ENCODE peak calls at places on chromosomes 5 and 9, in five cellular contexts. V is sigmoid colon, R is left lung, S is pancreas, A is A549. G is an unnamed sample. For H3K9me3, the result is how much of the 10 kb centered on the place peaks cover.

GRCh38 chr9:126705767-126706697 is 92.3 kb downstream of the LMX1B start:
- DNase-seq in V (peak), R (peak), S (peak), A (peak), G (peak)

GRCh38 chr5:142263346-142263745 is 61.5 kb downstream of the SPRY4 start:
- DNase-seq in V (no peak), R (no peak), S (no peak), A (no peak), G (no peak)

GRCh38 chr5:168401880-168402279 is 84.4 kb upstream of the RARS1 start:
- DNase-seq in V (no peak), R (no peak), S (no peak), A (no peak), G (no peak)

GRCh38 chr5:108900668-108901067 is 153.0 kb downstream of the FER start:
- DNase-seq in V (no peak), R (no peak), S (no peak), A (no peak), G (no peak)

GRCh38 chr5:32233220-32233695 is 59.1 kb upstream of the GOLPH3 start:
- DNase-seq in V (no peak), R (no peak), S (no peak), A (no peak), G (no peak)

GRCh38 chr5:172959824-172960799 is 888 bp downstream of the RPL26L1 start:
- DNase-seq in V (no peak), R (no peak), S (no peak), A (no peak), G (no peak)

GRCh38 chr9:31390352-31391025 is 994.0 kb upstream of the ACO1 start:
- DNase-seq in V (no peak), R (no peak), S (no peak), A (no peak), G (no peak)

GRCh38 chr9:130343445-130343918 is 77.9 kb downstream of the HMCN2 start:
- DNase-seq in V (peak), R (no peak), S (peak), A (no peak), G (no peak)

GRCh38 chr5:118554241-118554640 is 434.1 kb downstream of the DTWD2 start:
- DNase-seq in V (no peak), R (no peak), S (no peak), A (no peak), G (no peak)

GRCh38 chr5:178326054-178326715 is 93.6 kb upstream of the PHYKPL start:
- DNase-seq in V (peak), R (no peak), S (no peak), A (no peak), G (no peak)

GRCh38 chr9:91677354-91677753 is 253.7 kb upstream of the NFIL3 start:
- DNase-seq in V (no peak), R (no peak), S (no peak), A (no peak), G (no peak)

GRCh38 chr9:17330097-17330496 is 195.3 kb downstream of the CNTLN start:
- DNase-seq in V (no peak), R (no peak), S (no peak), A (no peak), G (no peak)

GRCh38 chr5:78920604-78921003 is 64.5 kb downstream of the ARSB start:
- DNase-seq in V (no peak), R (no peak), S (no peak), A (no peak), G (no peak)

GRCh38 chr5:55035480-55035879 is 11.4 kb downstream of the GZMK start:
- DNase-seq in V (no peak), R (no peak), S (no peak), A (no peak), G (no peak)

GRCh38 chr5:177457239-177458121 is 10.9 kb downstream of the PRR7 start:
- DNase-seq in V (peak), R (no peak), S (peak), A (peak), G (peak)

GRCh38 chr5:23029296-23029695 is 176.2 kb upstream of the CDH12 start:
- DNase-seq in V (no peak), R (no peak), S (no peak), A (no peak), G (no peak)

GRCh38 chr5:142830241-142831018 is 60.3 kb downstream of the ARHGAP26 start:
- DNase-seq in V (no peak), R (no peak), S (no peak), A (no peak), G (no peak)

GRCh38 chr5:6556802-6557102 is 76.1 kb downstream of the NSUN2 start:
- DNase-seq in V (no peak), R (no peak), S (no peak), A (no peak), G (no peak)

GRCh38 chr5:112004867-112005532 is 248.0 kb upstream of the NREP start:
- DNase-seq in V (no peak), R (no peak), S (no peak), A (no peak), G (no peak)

GRCh38 chr5:137016783-137017324 is 482.3 kb downstream of the SPOCK1 start:
- DNase-seq in V (no peak), R (no peak), S (no peak), A (no peak), G (no peak)

GRCh38 chr9:4832786-4833579 is 40.2 kb downstream of the RCL1 start:
- DNase-seq in V (no peak), R (no peak), S (no peak), A (peak), G (no peak)

GRCh38 chr5:142432369-142432863 is 107.6 kb upstream of the SPRY4 start:
- DNase-seq in V (no peak), R (peak), S (no peak), A (no peak), G (peak)

GRCh38 chr5:7813576-7813975 is 37.4 kb downstream of the CFAP90 start:
- DNase-seq in V (no peak), R (no peak), S (no peak), A (no peak), G (no peak)

GRCh38 chr9:76613980-76614379 is 150.3 kb upstream of the PCA3 start:
- DNase-seq in V (no peak), R (no peak), S (no peak), A (no peak), G (no peak)

DNA sequence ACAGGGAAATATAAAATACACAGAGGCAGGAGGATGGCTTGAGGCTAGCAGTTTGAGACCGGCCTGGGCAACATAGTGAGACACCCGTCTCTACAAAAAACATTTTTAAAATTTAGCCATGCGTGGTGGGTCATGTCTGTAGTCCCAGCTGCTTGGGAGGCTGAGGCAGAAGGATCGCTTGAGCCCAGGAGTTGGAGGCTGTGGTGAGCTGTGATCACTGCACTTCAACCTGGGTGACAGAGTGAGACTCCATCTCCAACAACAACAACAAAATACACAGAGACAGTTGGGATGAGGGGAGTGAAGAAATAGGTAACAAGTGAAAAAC is 55.1 kb downstream of the SUSD1 start:
- DNase-seq in V (no peak), R (no peak), S (no peak), A (no peak), G (no peak)
- H3K27ac ChIP-seq in V (no peak), R (peak), S (peak), A (peak), G (peak)

DNA sequence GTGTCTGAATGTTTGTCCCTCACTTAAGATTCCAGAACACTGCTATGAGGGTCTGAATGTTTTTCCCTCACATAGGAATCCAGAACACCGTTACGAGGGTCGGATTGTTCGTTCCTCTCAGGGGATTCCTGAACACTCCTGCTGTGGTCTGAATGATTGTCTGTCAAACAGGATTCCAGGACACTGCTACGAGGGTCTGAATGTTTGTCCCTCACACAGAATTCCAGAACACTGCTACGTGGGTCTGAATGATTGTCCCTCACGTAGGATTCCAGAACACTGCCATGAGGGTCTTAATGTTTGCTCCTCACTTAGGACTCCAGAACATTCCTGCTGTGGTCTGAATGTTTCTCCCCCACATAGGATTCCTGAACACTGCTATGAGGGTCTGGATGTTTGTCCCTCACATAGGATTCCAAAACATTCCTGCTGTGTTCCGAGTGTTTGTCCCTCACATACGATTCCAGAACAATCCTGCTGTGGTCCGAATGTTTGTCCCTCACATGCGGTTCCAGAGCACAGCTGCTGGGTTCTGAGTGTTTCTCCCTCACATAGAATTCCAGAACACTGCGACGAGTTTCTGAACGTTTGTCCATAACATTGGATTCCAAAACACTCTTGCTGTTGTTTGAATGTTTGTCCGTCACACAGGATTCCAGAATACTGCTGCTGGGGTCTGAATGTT is 199.5 kb downstream of the FOXD4L6 start:
- DNase-seq in V (no peak), R (no peak), S (no peak), A (no peak), G (no peak)
- H3K9me3 ChIP-seq in V (under half), R (under half), S (under half), A (half or more), G (half or more)

GRCh38 chr9:72597606-72598005 is 76.2 kb downstream of the TMC1 start:
- DNase-seq in V (no peak), R (no peak), S (no peak), A (no peak), G (no peak)
- H3K4me3 ChIP-seq in V (no peak), R (no peak), S (no peak), A (no peak), G (no peak)

DNA sequence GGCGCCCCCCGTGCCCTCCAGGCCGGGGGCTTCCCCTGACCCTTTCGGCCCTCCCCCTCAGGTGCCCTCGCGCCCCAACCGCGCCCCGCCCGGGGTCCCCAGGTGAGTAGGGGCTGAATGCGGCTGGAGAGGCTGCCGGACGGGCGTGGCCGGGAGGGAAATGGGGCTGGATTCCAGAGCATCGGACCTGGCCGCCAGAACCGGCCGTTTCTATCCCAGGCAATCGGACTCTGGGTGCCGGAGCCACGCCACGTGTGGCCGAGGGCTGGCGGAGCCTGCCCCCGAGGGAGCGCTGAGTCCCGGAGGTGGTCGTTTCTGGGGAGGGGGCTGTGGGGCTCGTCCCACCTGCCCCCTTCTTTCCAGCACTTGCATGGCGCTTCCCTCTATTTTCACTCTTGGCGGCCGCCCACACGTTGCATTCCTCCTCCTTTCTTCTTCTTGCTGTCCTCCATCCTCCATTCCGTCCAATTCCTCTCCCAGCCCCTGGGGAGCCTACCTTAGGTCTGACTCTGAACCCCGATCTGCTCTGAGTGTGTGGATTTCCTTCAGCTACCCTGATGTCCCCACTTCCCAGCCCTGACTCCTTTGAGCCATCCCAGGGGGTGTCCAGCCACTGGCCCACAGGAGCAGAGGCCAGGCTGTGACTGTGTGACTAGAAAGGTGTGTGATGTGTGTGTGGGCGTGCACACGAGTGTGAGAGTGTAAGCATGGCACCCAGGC is 24.8 kb downstream of the GOLGA2 start:
- DNase-seq in V (no peak), R (no peak), S (no peak), A (no peak), G (no peak)
- H3K27ac ChIP-seq in V (no peak), R (no peak), S (no peak), A (no peak), G (no peak)

GRCh38 chr9:35054185-35054835 is 18.1 kb downstream of the VCP start:
- DNase-seq in V (no peak), R (no peak), S (no peak), A (no peak), G (no peak)
- H3K9me3 ChIP-seq in V (under half), R (under half), S (under half), A (under half), G (under half)

DNA sequence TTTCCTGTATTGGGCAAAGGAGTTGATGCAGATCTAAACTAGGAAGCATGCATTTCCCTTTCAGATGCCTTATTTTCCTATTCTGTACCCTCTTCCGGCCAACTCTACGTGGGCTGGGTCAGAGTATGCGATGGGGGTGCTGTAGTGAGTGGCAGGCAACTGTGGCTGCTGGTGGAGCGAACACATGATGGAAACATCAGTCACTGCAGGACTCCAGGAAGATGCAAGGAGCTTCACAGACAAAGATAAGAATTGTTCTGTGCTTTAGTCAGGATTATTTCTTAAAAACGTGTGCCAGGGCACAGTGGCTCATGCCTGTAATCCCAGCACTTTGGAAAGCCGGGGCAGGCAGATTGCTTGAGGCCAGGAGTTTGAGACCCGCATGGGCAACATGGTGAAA is 75.1 kb downstream of the PSAT1 start:
- DNase-seq in V (no peak), R (no peak), S (no peak), A (no peak), G (no peak)
- H3K4me3 ChIP-seq in V (no peak), R (no peak), S (no peak), A (no peak), G (no peak)

GRCh38 chr9:97911970-97912369 is 10.3 kb downstream of the TRMO start:
- DNase-seq in V (no peak), R (no peak), S (no peak), A (no peak), G (no peak)
- H3K27ac ChIP-seq in V (no peak), R (no peak), S (no peak), A (no peak), G (no peak)

DNA sequence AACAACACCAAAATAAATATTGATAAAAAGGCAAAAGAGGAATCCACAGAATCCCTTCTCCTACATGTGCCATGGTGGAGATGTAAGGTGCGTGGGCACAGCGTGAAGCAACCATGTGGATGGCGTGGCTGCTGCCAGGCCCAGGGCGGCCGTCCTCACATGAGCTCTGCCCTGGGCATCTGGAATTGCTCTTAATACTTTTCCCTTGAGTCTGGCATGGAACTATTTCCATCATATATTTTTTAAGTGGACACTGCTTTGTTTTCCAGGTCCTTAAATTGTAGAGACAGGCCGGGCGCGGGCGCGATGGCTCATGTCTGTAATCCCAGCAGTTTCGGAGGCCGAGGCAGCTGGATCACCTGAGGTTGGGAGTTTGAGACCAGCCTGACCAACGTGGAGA is 349.3 kb downstream of the IRX1 start:
- DNase-seq in V (no peak), R (no peak), S (no peak), A (no peak), G (no peak)
- H3K9me3 ChIP-seq in V (under half), R (under half), S (under half), A (under half), G (under half)

GRCh38 chr5:14497276-14497675 is 84.3 kb upstream of the OTULINL start:
- DNase-seq in V (no peak), R (no peak), S (no peak), A (no peak), G (no peak)
- H3K4me3 ChIP-seq in V (no peak), R (no peak), S (no peak), A (no peak), G (no peak)

GRCh38 chr9:16312116-16312515 is 558.4 kb downstream of the BNC2 start:
- DNase-seq in V (no peak), R (no peak), S (no peak), A (no peak), G (no peak)
- H3K27ac ChIP-seq in V (no peak), R (no peak), S (no peak), A (no peak), G (no peak)

G was measured in Peyer's patch.